ENCODE peak calls at places on chromosomes 6 and 20, in seven cellular contexts. K is GM23338; A is right cardiac atrium; H is IMR-90; Q is upper lobe of right lung; N is H1; O is CD4-positive, CD25-positive, alpha-beta regulatory T cell. W is an unnamed sample.

GRCh38 chr6:98039876-98040605 is 757.0 kb upstream of the MMS22L start:
- DNase-seq in K (peak; percentile 93), Q (no peak), H (peak; percentile 0), N (peak; percentile 63), A (no peak), O (no peak), W (no peak)

GRCh38 chr6:159679091-159680077 is 13.7 kb downstream of the SOD2 start:
- DNase-seq in K (no peak), Q (no peak), H (peak; percentile 85), N (no peak), O (no peak), A (no peak), W (no peak)

GRCh38 chr20:61094581-61094980 is 157.5 kb upstream of the CDH4 start:
- DNase-seq in Q (no peak), A (no peak), N (no peak), K (no peak), H (no peak), O (no peak), W (no peak)

GRCh38 chr20:1965520-1966278 is 28.2 kb downstream of the PDYN start:
- DNase-seq in N (peak; percentile 73), O (peak; percentile 64), H (peak; percentile 54), A (peak; percentile 93), Q (peak; percentile 86), K (peak; percentile 90), W (peak; percentile 62)

GRCh38 chr20:17641520-17641964 is 40.5 kb downstream of the RRBP1 start:
- DNase-seq in Q (no peak), H (no peak), A (peak; percentile 88), K (no peak), O (no peak), N (no peak), W (no peak)

GRCh38 chr6:87654117-87654516 is 47.9 kb downstream of the AKIRIN2 start:
- DNase-seq in O (no peak), Q (no peak), K (peak; percentile 14), N (no peak), H (no peak), A (no peak), W (no peak)

GRCh38 chr6:54377776-54378175 is 69.5 kb downstream of the TINAG start:
- DNase-seq in Q (no peak), K (no peak), H (peak; percentile 4), O (no peak), A (no peak), N (no peak), W (no peak)

GRCh38 chr6:11712760-11713159 is 65.8 kb downstream of the ADTRP start:
- DNase-seq in O (no peak), A (peak; percentile 49), N (no peak), K (no peak), Q (no peak), H (peak; percentile 46), W (no peak)

GRCh38 chr6:137480431-137480830 is 13.8 kb downstream of the OLIG3 start:
- DNase-seq in O (no peak), H (no peak), N (no peak), K (no peak), Q (no peak), A (no peak), W (no peak)

GRCh38 chr6:15264902-15265761 is 19.3 kb downstream of the JARID2 start:
- DNase-seq in K (peak; percentile 68), H (peak; percentile 79), A (peak; percentile 75), Q (no peak), N (no peak), O (no peak), W (no peak)

GRCh38 chr20:1888796-1889463 is 6.3 kb upstream of the SIRPA start:
- DNase-seq in Q (no peak), H (peak; percentile 41), O (no peak), K (no peak), A (peak; percentile 73), N (no peak), W (no peak)

DNA sequence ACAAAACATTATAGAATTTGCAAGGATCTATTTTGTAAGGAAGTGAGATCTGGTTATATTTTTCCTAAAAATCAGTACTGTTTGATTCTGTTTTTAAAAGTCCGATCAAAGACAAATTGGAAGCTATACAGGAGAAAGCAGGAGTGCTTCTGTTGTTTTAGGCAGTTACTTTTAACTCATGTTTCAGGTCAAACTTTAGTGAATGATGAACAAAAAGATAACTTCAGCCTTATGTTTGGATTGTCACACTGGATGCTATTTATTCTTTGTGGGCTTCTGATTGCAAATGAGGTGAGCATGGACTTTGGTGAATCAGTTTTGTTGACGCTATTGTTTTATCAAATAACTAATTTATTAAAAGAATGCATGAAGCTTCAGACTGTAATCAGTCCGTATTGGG is 228.7 kb upstream of the SLC35B3 start:
- DNase-seq in Q (no peak), O (no peak), H (no peak), N (no peak), K (no peak), A (no peak), W (no peak)
- H3K27ac ChIP-seq in Q (no peak overlapping the region), O (no peak overlapping the region), H (no peak overlapping the region), N (no peak overlapping the region), K (no peak overlapping the region), A (no peak overlapping the region), W (no peak overlapping the region)

DNA sequence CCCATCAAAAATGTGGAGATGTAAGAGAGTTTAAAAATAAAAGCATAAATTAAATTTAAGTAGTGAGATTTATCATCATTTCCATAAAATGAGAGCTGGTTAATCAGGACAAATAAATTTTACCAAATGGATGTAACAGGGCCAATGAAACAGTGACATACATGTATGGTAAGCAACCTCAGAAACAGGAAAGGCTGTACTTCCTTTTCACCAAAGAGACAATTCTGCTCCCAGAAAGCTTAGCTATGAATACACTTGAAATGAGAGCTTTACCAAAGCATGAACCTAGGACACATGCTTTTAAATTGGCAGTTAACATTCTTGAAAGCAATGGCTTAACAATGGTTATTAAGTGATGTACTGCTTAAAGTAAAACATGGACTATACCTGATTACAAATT is 12.1 kb upstream of the UBE2J1 start:
- DNase-seq in Q (no peak), H (no peak), O (no peak), A (no peak), K (no peak), N (no peak), W (no peak)
- H3K27ac ChIP-seq in Q (peak overlapping the region; percentile 27), H (no peak overlapping the region), O (no peak overlapping the region), A (no peak overlapping the region), K (no peak overlapping the region), N (no peak overlapping the region), W (no peak overlapping the region)

GRCh38 chr6:21639316-21639715 is 45.8 kb downstream of the SOX4 start:
- DNase-seq in N (no peak), A (no peak), K (no peak), H (no peak), Q (no peak), O (no peak), W (no peak)

GRCh38 chr6:21633511-21634109 is 40.1 kb downstream of the SOX4 start:
- DNase-seq in O (no peak), H (no peak), K (no peak), A (no peak), Q (no peak), N (no peak), W (no peak)

GRCh38 chr6:21634582-21634981 is 41.0 kb downstream of the SOX4 start:
- DNase-seq in N (no peak), K (no peak), Q (no peak), A (no peak), O (no peak), H (peak; percentile 96), W (no peak)

DNA sequence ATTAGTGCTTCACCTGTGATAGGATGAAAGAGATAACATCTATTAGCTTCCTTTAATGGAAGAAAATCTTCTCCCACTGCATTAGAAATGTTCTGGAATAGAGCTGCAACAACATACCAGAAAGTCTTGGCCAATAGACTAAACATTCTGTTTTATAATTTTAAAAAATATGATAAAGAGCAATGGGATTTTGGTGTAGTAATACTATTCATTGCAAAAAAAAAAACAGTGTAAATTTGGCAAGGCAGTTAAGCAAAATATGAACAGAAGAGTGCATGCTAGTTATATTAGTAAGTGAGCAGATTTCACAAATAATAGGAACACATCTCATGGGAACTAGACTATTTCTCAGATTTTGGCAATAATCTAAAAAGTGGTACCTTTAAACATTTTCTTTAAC is 43.3 kb downstream of the SOX4 start:
- DNase-seq in H (peak; percentile 7), A (no peak), K (no peak), Q (no peak), O (no peak), N (no peak), W (no peak)
- H3K27ac ChIP-seq in H (no peak overlapping the region), A (no peak overlapping the region), K (no peak overlapping the region), Q (no peak overlapping the region), O (no peak overlapping the region), N (no peak overlapping the region), W (no peak overlapping the region)

GRCh38 chr6:80022803-80023202 is 18.4 kb downstream of the TTK start:
- DNase-seq in K (no peak), H (peak; percentile 86), N (no peak), Q (no peak), A (no peak), O (no peak), W (no peak)

GRCh38 chr6:80021591-80021990 is 17.1 kb downstream of the TTK start:
- DNase-seq in N (no peak), Q (no peak), A (no peak), H (no peak), O (no peak), K (no peak), W (no peak)

GRCh38 chr6:80020381-80021120 is 16.1 kb downstream of the TTK start:
- DNase-seq in Q (no peak), O (no peak), A (no peak), H (no peak), N (no peak), K (no peak), W (no peak)

DNA sequence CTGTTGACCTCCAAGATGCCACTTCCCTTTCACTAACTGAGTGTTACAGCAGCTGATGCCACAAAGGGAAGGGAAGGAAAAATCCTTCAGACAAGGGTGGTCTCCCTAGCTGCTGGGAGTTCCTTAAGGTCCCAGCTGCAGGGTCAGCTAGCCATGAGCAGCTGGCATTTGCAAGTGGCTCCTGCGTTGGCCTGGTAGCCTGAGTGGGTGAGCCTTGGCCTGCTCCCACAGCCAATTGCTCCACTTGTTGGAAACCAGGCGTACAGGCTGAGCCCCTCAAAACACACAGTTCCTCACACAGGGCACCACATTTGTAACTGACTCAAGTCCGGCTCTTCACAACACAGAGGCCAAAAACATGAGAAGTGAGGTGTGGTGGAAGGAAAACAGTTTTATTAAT is 16.7 kb downstream of the TTK start:
- DNase-seq in O (no peak), A (no peak), K (no peak), H (no peak), N (no peak), Q (no peak), W (no peak)
- H3K27ac ChIP-seq in O (no peak overlapping the region), A (no peak overlapping the region), K (no peak overlapping the region), H (no peak overlapping the region), N (no peak overlapping the region), Q (no peak overlapping the region), W (no peak overlapping the region)

GRCh38 chr20:13777171-13777601 is 7.5 kb downstream of the ESF1 start:
- DNase-seq in Q (no peak), N (no peak), H (peak; percentile 59), O (no peak), K (no peak), A (no peak), W (peak; percentile 6)
- H3K27ac ChIP-seq in Q (no peak overlapping the region), N (no peak overlapping the region), H (no peak overlapping the region), O (peak overlapping the region; percentile 44), K (no peak overlapping the region), A (no peak overlapping the region), W (no peak overlapping the region)

GRCh38 chr20:32822189-32822588 is 2.4 kb downstream of the MAPRE1 start:
- DNase-seq in O (no peak), A (no peak), H (no peak), K (no peak), N (no peak), Q (no peak), W (no peak)
- H3K27ac ChIP-seq in O (peak overlapping the region; percentile 37), A (no peak overlapping the region), H (no peak overlapping the region), K (peak overlapping the region; percentile 91), N (no peak overlapping the region), Q (no peak overlapping the region), W (no peak overlapping the region)